ENCODE peak calls at places on chromosomes 4 and X, in nine cellular contexts. E is PC-3, Q is SK-N-SH, K is HCT116, L is GM23248, O is GM23338, D is hepatocyte, R is OCI-LY7, J is neural progenitor cell. U is an unnamed sample.
A peak's percentile ranks its signal among the peaks of the same experiment; 100 is the strongest.

GRCh38 chr4:152052431-152053057 is 291.7 kb upstream of the GATB start:
- DNase-seq in E (no peak), D (no peak), J (no peak), L (no peak), Q (no peak), R (no peak), K (no peak), O (no peak), U (no peak)

GRCh38 chr4:82431026-82431745 is 796 bp downstream of the ENOPH1 start:
- DNase-seq in O (peak; percentile 69), K (no peak), R (peak; percentile 69), Q (peak; percentile 67), J (no peak), L (peak; percentile 60), E (peak; percentile 26), D (peak; percentile 67), U (peak; percentile 70)

GRCh38 chr4:123807866-123808265 is 411.3 kb downstream of the SPRY1 start:
- DNase-seq in J (no peak), E (no peak), D (no peak), Q (no peak), L (no peak), R (peak; percentile 23), K (no peak), O (no peak), U (no peak)

GRCh38 chr4:168150651-168151050 is 58.3 kb downstream of the ANXA10 start:
- DNase-seq in K (no peak), E (no peak), D (no peak), J (peak; percentile 44), O (peak; percentile 12), Q (no peak), L (no peak), R (no peak), U (no peak)

GRCh38 chrX:1423215-1423614 is 29.5 kb downstream of the ASMTL start:
- DNase-seq in Q (no peak), E (no peak), L (no peak), K (no peak), R (no peak), J (no peak), D (no peak), O (no peak), U (no peak)

GRCh38 chr4:120769227-120769626 is 153.3 kb downstream of the PRDM5 start:
- DNase-seq in J (peak; percentile 34), L (peak; percentile 49), O (no peak), K (peak; percentile 16), E (no peak), D (peak; percentile 24), R (no peak), Q (no peak), U (no peak)

GRCh38 chr4:120043828-120044227 is 22.8 kb downstream of the MAD2L1 start:
- DNase-seq in L (no peak), E (no peak), R (no peak), J (no peak), K (no peak), D (no peak), Q (no peak), O (no peak), U (no peak)

GRCh38 chr4:136927172-136927571 is 605.1 kb downstream of the PCDH18 start:
- DNase-seq in Q (no peak), L (peak; percentile 54), D (no peak), K (peak; percentile 37), J (no peak), E (peak; percentile 62), R (no peak), O (no peak), U (no peak)

GRCh38 chr4:87532109-87532508 is 2.9 kb upstream of the SPARCL1 start:
- DNase-seq in D (no peak), E (no peak), O (no peak), R (no peak), L (no peak), Q (no peak), J (no peak), K (no peak), U (no peak)

GRCh38 chr4:95539056-95539455 is 9.7 kb downstream of the UNC5C start:
- DNase-seq in L (no peak), K (no peak), D (no peak), Q (no peak), O (no peak), J (no peak), R (no peak), E (no peak), U (no peak)

GRCh38 chr4:12879500-12879899 is 604.6 kb downstream of the RAB28 start:
- DNase-seq in J (no peak), O (no peak), L (no peak), D (no peak), E (no peak), K (no peak), R (no peak), Q (no peak), U (no peak)

GRCh38 chr4:13642163-13642562 is 14.6 kb upstream of the BOD1L1 start:
- DNase-seq in O (no peak), Q (no peak), R (no peak), J (no peak), K (no peak), L (peak; percentile 19), E (peak; percentile 35), D (no peak), U (no peak)

GRCh38 chr4:113921089-113921842 is 58.2 kb downstream of the ARSJ start:
- DNase-seq in K (no peak), D (peak; percentile 11), R (no peak), L (peak; percentile 41), Q (no peak), J (no peak), O (no peak), E (no peak), U (no peak)

GRCh38 chrX:56995271-56995994 is at the start of gene SPIN3:
- DNase-seq in J (peak; percentile 89), O (peak; percentile 86), R (no peak), K (peak; percentile 73), E (peak; percentile 86), Q (peak; percentile 80), D (peak; percentile 89), L (peak; percentile 69), U (peak; percentile 43)

DNA sequence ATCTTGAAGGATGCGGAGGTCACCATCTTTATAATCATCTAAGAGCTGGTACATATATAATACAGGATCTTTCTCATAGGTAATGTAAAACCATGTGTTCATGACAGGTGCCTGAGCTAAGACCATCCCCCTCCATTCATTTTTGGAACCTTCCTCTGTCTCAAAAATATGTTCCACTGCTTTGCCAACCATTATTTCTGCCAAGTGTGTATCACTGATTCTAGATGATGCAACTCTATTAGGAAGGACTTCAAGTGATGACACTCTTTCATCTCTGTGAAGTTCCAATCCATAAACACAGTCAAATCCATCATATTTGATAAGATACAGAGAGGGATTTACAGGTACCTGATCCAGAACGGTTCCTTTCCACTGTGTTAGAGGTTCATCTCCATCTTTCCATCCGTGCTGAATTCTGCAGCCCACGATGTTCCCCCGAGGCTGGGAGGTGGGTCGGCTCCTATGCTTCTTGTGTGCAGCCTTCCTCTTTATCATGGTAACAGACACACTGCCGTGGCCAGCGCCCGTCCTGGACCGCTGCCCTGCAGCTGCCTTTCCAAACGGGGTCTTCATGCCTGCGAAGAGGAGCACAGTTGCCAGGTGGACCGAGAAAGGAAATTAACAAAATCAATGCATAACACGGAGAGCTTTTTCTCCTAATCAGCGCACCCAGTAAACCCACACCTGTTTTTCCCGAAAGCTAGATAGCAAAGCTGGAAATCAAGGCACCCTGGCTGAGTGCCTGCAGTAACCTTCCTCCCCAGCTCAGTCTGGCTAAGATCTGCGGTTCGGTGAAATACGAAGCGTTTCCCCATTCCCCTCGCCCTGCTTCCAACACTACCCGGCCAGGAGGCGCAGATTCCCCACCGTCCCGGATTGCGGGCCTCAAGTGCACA is 718 bp downstream of the SPIN3 start:
- DNase-seq in R (no peak), E (no peak), O (no peak), K (no peak), Q (peak; percentile 18), L (peak; percentile 22), J (peak; percentile 3), D (no peak), U (no peak)
- TF ChIP-seq EZH2phosphoT487 in R (no peak), E (no peak), O (no peak), K (no peak), Q (no peak), L (no peak), J (no peak), D (no peak), U (no peak)

GRCh38 chr4:173288698-173289350 is 45.3 kb downstream of the HMGB2 start:
- DNase-seq in D (no peak), Q (no peak), K (no peak), J (no peak), L (peak; percentile 1), E (no peak), O (no peak), R (no peak), U (peak; percentile 34)
- H3K4me3 ChIP-seq in D (peak overlapping the region; percentile 12), Q (no peak overlapping the region), K (no peak overlapping the region), J (no peak overlapping the region), L (no peak overlapping the region), E (no peak overlapping the region), O (no peak overlapping the region), R (no peak overlapping the region), U (peak overlapping the region; percentile 60)

GRCh38 chr4:40987151-40987550 is 227.2 kb downstream of the APBB2 start:
- DNase-seq in J (no peak), Q (no peak), R (no peak), K (no peak), O (no peak), D (no peak), L (no peak), E (no peak), U (no peak)

GRCh38 chr4:40991908-40992307 is 222.4 kb downstream of the APBB2 start:
- DNase-seq in L (no peak), R (peak; percentile 96), O (no peak), D (no peak), Q (no peak), K (no peak), J (no peak), E (no peak), U (peak; percentile 29)

GRCh38 chr4:40992472-40993298 is 221.7 kb downstream of the APBB2 start:
- DNase-seq in O (no peak), K (no peak), L (peak; percentile 82), Q (no peak), J (no peak), R (peak; percentile 90), D (no peak), E (peak; percentile 38), U (no peak)

GRCh38 chr4:40990899-40991265 is 223.5 kb downstream of the APBB2 start:
- DNase-seq in O (no peak), K (no peak), D (no peak), L (peak; percentile 67), R (peak; percentile 95), Q (no peak), E (no peak), J (no peak), U (no peak)

GRCh38 chr4:40990202-40990898 is 224.0 kb downstream of the APBB2 start:
- DNase-seq in K (peak; percentile 73), O (no peak), R (no peak), Q (no peak), L (peak; percentile 93), J (no peak), E (peak; percentile 91), D (no peak), U (no peak)
- H2AFZ ChIP-seq in K (no peak overlapping the region), O (no peak overlapping the region), R (peak overlapping the region; percentile 21), Q (no peak overlapping the region), L (peak overlapping the region; percentile 27), J (no peak overlapping the region), E (no peak overlapping the region), D (no peak overlapping the region), U (no peak overlapping the region)

DNA sequence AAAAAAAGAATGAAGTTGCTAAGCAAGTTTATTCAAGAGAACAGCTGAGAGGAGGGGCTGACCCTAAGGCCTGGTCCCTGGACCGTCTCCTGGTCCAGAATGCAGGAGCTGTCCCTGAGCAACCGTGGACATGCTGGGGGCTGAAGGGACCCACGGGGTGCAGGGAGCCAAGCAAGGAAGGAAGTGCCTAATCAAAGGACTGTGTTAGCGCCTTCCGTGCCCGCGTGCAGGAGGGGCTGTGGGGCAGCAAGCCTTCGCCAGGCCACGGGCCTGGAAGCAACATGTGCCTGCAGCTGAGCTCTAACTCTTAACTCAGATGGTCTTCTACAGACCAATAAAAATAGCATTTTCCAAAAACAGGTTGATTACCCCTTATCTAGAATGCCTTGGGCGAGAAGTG is 39.1 kb upstream of the CDKN2AIP start:
- DNase-seq in K (no peak), L (no peak), J (no peak), Q (no peak), O (no peak), D (no peak), E (no peak), R (no peak), U (no peak)
- TF ChIP-seq EZH2phosphoT487 in K (no peak), L (no peak), J (no peak), Q (no peak), O (no peak), D (no peak), E (no peak), R (no peak), U (no peak)

U was measured in MM.1S.